ENCODE peak calls at places on chromosomes 12 and 14, in ten cellular contexts. Z, G, O, H, I, A, X, D, N and U are unnamed samples.

GRCh38 chr14:22981090-22982012 is 1.0 kb downstream of the AJUBA start:
- DNase-seq in Z (no peak), G (no peak), O (peak), H (no peak), I (peak), A (no peak), X (no peak), D (no peak), N (no peak), U (no peak)

GRCh38 chr12:106170285-106170684 is 31.5 kb upstream of the NUAK1 start:
- DNase-seq in Z (peak), G (no peak), O (no peak), H (no peak), I (no peak), A (no peak), X (peak), D (no peak), N (no peak), U (no peak)

GRCh38 chr12:91307957-91308705 is 125.5 kb upstream of the DCN start:
- DNase-seq in Z (no peak), G (no peak), O (no peak), H (no peak), I (no peak), A (no peak), X (no peak), D (no peak), N (no peak), U (no peak)

GRCh38 chr12:49296836-49297694 is 2.1 kb downstream of the PRPH start:
- DNase-seq in Z (no peak), G (peak), O (peak), H (peak), I (peak), A (no peak), X (no peak), D (no peak), N (no peak), U (no peak)

GRCh38 chr12:47889040-47889439 is 15.8 kb downstream of the VDR start:
- DNase-seq in Z (no peak), G (no peak), O (no peak), H (peak), I (no peak), A (no peak), X (no peak), D (no peak), N (no peak), U (no peak)

GRCh38 chr14:64465856-64466554 is 706 bp downstream of the AKAP5 start:
- DNase-seq in Z (peak), G (no peak), O (no peak), H (no peak), I (no peak), A (no peak), X (no peak), D (peak), N (no peak), U (no peak)

GRCh38 chr12:6961695-6962284 is 8.7 kb downstream of the PHB2 start:
- DNase-seq in Z (peak), G (peak), O (peak), H (peak), I (peak), A (no peak), X (peak), D (no peak), N (peak), U (no peak)

GRCh38 chr14:102183922-102184677 is 44.4 kb downstream of the WDR20 start:
- DNase-seq in Z (no peak), G (no peak), O (no peak), H (no peak), I (no peak), A (no peak), X (no peak), D (no peak), N (no peak), U (no peak)

GRCh38 chr12:10191865-10192264 is 13.0 kb downstream of the TMEM52B start:
- DNase-seq in Z (peak), G (no peak), O (no peak), H (no peak), I (no peak), A (no peak), X (no peak), D (no peak), N (no peak), U (peak)

GRCh38 chr14:88479574-88479987 is 75.2 kb downstream of the PTPN21 start:
- DNase-seq in Z (no peak), G (no peak), O (peak), H (no peak), I (no peak), A (no peak), X (no peak), D (no peak), N (no peak), U (no peak)

GRCh38 chr12:67649165-67650126 is 901 bp downstream of the DYRK2 start:
- DNase-seq in Z (no peak), G (no peak), O (peak), H (peak), I (peak), A (peak), X (peak), D (no peak), N (no peak), U (no peak)

GRCh38 chr12:116863275-116863767 is 17.9 kb downstream of the HRK start:
- DNase-seq in Z (peak), G (no peak), O (no peak), H (no peak), I (no peak), A (no peak), X (no peak), D (peak), N (no peak), U (peak)

GRCh38 chr12:47982311-47982710 is 18.9 kb downstream of the TMEM106C start:
- DNase-seq in Z (no peak), G (no peak), O (no peak), H (no peak), I (no peak), A (no peak), X (no peak), D (no peak), N (no peak), U (no peak)

GRCh38 chr14:85102591-85102990 is 427.4 kb upstream of the FLRT2 start:
- DNase-seq in Z (no peak), G (no peak), O (no peak), H (no peak), I (no peak), A (no peak), X (no peak), D (no peak), N (no peak), U (no peak)

GRCh38 chr12:131370791-131371579 is 339.9 kb upstream of the SFSWAP start:
- DNase-seq in Z (no peak), G (no peak), O (no peak), H (peak), I (no peak), A (no peak), X (no peak), D (no peak), N (no peak), U (no peak)

GRCh38 chr14:97390031-97390729 is 593.0 kb downstream of the VRK1 start:
- DNase-seq in Z (no peak), G (no peak), O (no peak), H (no peak), I (no peak), A (no peak), X (peak), D (no peak), N (peak), U (no peak)

DNA sequence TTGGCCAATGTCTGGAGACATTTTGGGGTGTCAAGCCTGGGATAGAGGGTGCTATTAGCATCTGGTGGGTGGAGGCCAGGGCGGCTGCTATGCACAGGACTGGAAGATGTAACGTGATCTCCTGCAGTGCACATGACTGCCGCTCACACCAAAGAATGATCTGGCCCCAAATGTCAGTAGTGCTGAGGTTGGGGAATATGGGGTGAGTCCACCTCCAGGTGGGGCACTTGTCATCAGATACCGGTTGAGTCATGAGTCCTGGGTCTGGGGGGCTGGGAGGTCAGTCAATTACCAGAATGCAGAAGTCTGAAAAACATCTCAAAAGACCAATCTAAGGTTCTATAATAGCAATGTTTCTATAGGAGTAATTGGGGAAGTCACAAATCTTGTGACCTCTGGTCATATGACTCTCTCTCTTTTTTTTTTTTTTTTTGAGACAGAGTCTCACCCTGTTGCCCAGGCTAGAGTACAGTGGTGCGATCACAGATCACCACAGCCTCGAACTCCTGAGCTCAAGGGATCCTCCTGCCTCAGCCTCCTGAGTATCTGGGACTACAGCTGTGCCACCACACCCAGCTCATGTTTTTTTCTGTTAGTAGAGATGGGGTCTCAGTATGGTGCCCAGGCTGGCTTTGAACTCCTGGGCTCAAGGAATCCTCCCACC is 6.0 kb upstream of the SDSL start:
- DNase-seq in Z (peak), G (no peak), O (no peak), H (no peak), I (no peak), A (no peak), X (no peak), D (no peak), N (no peak), U (no peak)
- TF ChIP-seq CTCF in Z (no peak), G (no peak), O (no peak), H (no peak), I (no peak), A (no peak), X (no peak), D (no peak), N (no peak), U (no peak)

GRCh38 chr12:100164153-100164704 is 21.6 kb upstream of the BLTP3B start:
- DNase-seq in Z (no peak), G (no peak), O (no peak), H (no peak), I (no peak), A (no peak), X (no peak), D (no peak), N (no peak), U (no peak)

GRCh38 chr12:100159391-100160104 is 16.9 kb upstream of the BLTP3B start:
- DNase-seq in Z (no peak), G (no peak), O (no peak), H (no peak), I (no peak), A (no peak), X (no peak), D (no peak), N (no peak), U (no peak)

GRCh38 chr12:100165356-100165755 is 22.7 kb upstream of the BLTP3B start:
- DNase-seq in Z (no peak), G (no peak), O (no peak), H (no peak), I (no peak), A (no peak), X (no peak), D (no peak), N (no peak), U (no peak)

GRCh38 chr12:100166232-100166631 is 23.6 kb upstream of the BLTP3B start:
- DNase-seq in Z (no peak), G (no peak), O (no peak), H (no peak), I (no peak), A (no peak), X (no peak), D (no peak), N (peak), U (no peak)

DNA sequence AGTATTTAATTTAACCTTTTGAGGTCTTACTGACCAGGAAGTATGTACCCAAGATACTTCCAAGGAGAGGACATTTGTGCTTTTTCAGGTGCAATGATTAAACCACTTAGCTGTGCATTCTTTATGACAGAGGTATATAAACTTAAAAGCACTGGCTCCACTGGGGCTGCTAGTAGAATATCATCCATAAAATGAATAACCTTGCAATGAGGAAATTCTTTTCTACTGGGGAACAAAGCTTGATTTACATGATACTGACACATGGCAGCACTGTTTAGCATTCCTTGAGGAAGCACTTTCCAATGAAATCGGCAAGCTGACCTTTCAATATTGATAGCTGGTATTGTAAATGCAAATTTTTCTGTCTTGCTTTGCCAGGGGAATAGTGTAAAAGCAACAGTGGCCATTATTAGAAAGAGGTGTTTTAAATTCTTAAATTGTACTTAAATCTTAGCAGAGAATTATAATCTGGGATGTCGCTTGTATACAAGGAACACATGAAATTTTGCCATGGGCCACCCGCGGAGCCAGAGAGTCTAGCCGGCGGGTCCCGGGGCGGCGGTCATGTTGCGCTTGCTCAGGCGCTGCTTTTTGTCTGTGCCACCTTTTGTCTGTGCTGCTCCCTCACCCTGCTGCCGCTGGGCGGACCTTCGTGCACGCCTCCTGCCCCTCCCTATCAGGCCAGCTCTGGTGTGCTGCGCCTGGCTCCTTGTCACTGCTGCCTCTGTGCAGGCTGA is 20.9 kb upstream of the BLTP3B start:
- DNase-seq in Z (peak), G (peak), O (peak), H (peak), I (peak), A (peak), X (peak), D (no peak), N (peak), U (peak)
- TF ChIP-seq CTCF in Z (no peak), G (no peak), O (peak), H (peak), I (peak), A (no peak), X (peak), D (no peak), N (peak), U (peak)

DNA sequence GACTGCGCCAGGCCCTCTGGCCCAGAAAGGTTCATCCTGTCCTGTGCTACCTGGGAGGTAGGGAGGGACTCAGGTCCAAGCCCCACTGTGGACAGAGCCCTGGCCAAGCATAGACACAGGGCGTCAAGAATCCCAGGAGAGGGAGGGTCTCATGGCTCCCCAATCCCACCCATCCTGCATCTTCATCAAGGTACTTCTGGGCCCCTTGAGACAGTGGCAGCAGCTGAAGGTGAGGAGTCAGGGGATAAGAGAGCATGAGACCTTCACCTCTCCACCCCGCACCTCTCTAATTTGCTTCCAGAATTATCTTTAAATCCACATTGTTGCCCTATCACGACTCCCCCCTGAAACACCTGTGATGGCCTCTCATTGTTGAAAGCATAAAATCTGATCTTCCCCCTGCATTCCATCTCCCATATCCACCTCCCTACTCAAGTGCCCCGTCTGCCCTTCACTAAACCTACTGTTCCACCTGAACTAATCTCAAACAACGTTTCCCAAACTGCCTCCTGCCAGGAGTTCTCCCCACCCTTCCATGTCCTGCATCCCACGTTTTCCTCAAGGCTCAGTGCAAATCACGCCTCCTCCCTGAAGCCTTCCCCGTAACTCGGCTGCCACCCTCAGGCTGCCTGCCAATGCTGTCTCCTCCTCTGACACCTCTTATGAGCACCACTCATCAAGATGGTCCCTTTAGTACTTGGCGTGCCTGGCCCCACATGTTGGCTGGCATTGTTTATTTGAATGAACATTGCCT is 27.1 kb downstream of the KRT18 start:
- DNase-seq in Z (no peak), G (no peak), O (no peak), H (no peak), I (peak), A (no peak), X (no peak), D (no peak), N (no peak), U (no peak)
- TF ChIP-seq CTCF in Z (no peak), G (peak), O (no peak), H (no peak), I (peak), A (no peak), X (no peak), D (no peak), N (no peak), U (peak)

DNA sequence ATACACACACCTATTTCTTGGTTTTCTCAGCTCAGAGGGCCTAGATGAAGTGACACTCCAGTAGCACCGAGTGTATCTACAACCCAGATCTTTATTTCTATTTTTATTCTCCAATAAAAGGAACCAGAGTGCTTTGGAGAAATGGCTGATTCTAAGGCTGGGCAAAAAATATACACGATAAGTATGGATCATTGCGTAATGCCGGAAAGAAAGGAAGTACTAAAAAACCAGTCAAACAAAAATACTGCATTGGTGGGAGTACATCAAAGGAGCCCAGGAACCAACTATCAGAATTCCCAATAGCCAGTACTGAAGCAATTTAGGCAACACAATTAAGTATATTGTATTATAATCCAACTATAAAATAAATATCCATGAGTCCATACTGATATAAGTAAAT is 400.9 kb upstream of the CCDC196 start:
- DNase-seq in Z (no peak), G (no peak), O (no peak), H (no peak), I (no peak), A (no peak), X (no peak), D (no peak), N (no peak), U (no peak)
- TF ChIP-seq CTCF in Z (no peak), G (no peak), O (no peak), H (no peak), I (no peak), A (no peak), X (no peak), D (no peak), N (no peak), U (no peak)

DNA sequence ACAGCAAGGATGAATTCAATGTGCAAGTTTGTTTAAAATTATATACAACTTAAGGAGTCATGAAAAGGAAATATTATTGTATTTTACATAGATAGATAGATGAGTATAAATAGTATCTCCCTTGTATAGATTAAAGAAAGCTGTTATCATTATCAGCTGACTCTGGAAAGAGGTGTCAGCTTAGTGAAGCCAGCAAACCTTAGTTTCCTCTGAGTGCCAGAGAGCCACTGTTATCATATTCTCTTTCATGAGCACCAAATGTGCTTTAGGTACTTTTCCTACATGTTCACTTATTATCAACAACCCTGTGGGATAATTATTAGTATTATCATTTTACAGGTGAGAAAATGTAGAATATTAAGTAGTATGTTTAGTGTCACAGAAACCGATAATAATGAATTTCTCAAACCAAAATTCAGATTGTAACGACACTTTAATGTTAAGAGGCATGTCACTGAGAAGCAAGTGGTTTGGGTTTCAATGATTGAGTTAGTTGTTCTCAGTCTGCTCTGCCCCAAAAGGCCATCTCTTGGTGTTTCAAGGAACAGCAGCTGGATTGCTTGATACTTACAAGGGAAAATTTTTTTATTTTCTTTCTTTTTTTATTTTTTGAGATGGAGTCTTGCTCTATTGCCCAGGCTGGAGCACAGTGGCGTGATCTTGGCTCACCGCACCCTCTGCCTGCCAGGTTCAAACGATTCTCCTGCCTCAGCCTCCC is 53.7 kb downstream of the PLEKHA5 start:
- DNase-seq in Z (no peak), G (no peak), O (no peak), H (peak), I (no peak), A (no peak), X (no peak), D (no peak), N (no peak), U (no peak)
- TF ChIP-seq CTCF in Z (peak), G (no peak), O (no peak), H (no peak), I (peak), A (no peak), X (no peak), D (peak), N (peak), U (peak)

GRCh38 chr12:102119674-102120563 is at the start of the genes NUP37 and PARPBP:
- DNase-seq in Z (peak), G (peak), O (peak), H (peak), I (peak), A (peak), X (peak), D (peak), N (peak), U (peak)
- TF ChIP-seq CTCF in Z (no peak), G (no peak), O (no peak), H (peak), I (no peak), A (no peak), X (peak), D (no peak), N (peak), U (no peak)

GRCh38 chr14:79091381-79091963 is 921.3 kb downstream of the NRXN3 start:
- DNase-seq in Z (no peak), G (no peak), O (no peak), H (no peak), I (no peak), A (no peak), X (no peak), D (no peak), N (no peak), U (no peak)
- TF ChIP-seq CTCF in Z (no peak), G (peak), O (no peak), H (no peak), I (no peak), A (no peak), X (no peak), D (no peak), N (no peak), U (no peak)

GRCh38 chr14:73741386-73741875 is 27.2 kb upstream of the PNMA1 start:
- DNase-seq in Z (peak), G (no peak), O (peak), H (peak), I (peak), A (no peak), X (peak), D (no peak), N (peak), U (no peak)

GRCh38 chr14:73743431-73743931 is 29.3 kb upstream of the PNMA1 start:
- DNase-seq in Z (no peak), G (no peak), O (peak), H (peak), I (no peak), A (no peak), X (peak), D (no peak), N (no peak), U (no peak)

GRCh38 chr14:73740921-73741326 is 26.7 kb upstream of the PNMA1 start:
- DNase-seq in Z (peak), G (no peak), O (no peak), H (no peak), I (peak), A (peak), X (peak), D (no peak), N (peak), U (no peak)

GRCh38 chr14:73742520-73743238 is 28.5 kb upstream of the PNMA1 start:
- DNase-seq in Z (no peak), G (no peak), O (peak), H (no peak), I (no peak), A (no peak), X (no peak), D (no peak), N (no peak), U (no peak)

GRCh38 chr14:73741876-73742519 is 27.8 kb upstream of the PNMA1 start:
- DNase-seq in Z (no peak), G (no peak), O (peak), H (peak), I (no peak), A (no peak), X (no peak), D (no peak), N (no peak), U (no peak)
- TF ChIP-seq CTCF in Z (no peak), G (no peak), O (no peak), H (no peak), I (no peak), A (no peak), X (no peak), D (no peak), N (no peak), U (no peak)